ENCODE peak calls at places on chromosomes 6 and 20, in seven cellular contexts. W is K562, C is sigmoid colon, J is HCT116, X is transverse colon, Y is prostate gland, T is stomach. D is an unnamed sample.

GRCh38 chr6:52391599-52391998 is 28.5 kb upstream of the EFHC1 start:
- DNase-seq in W (no peak), C (no peak), J (no peak), X (no peak), Y (no peak), T (no peak), D (no peak)

GRCh38 chr20:33896509-33896908 is 85.4 kb downstream of the CHMP4B start:
- DNase-seq in W (no peak), C (no peak), J (no peak), X (no peak), Y (no peak), T (no peak), D (no peak)

GRCh38 chr6:52233975-52234823 is 10.1 kb downstream of the IL17F start:
- DNase-seq in W (peak), C (no peak), J (peak), X (peak), Y (peak), T (peak), D (no peak)

GRCh38 chr6:35164868-35165267 is 23.7 kb upstream of the TCP11 start:
- DNase-seq in W (no peak), C (no peak), J (no peak), X (no peak), Y (no peak), T (no peak), D (no peak)

GRCh38 chr6:80725156-80725930 is 618.9 kb downstream of the BCKDHB start:
- DNase-seq in W (no peak), C (no peak), J (no peak), X (no peak), Y (no peak), T (no peak), D (no peak)

GRCh38 chr6:89602713-89603112 is 35.8 kb downstream of the LYRM2 start:
- DNase-seq in W (no peak), C (no peak), J (no peak), X (no peak), Y (no peak), T (no peak), D (no peak)

GRCh38 chr6:17303444-17303843 is 22.3 kb downstream of the RBM24 start:
- DNase-seq in W (no peak), C (no peak), J (no peak), X (no peak), Y (no peak), T (no peak), D (no peak)

GRCh38 chr6:87722831-87723726 is 21.0 kb upstream of the AKIRIN2 start:
- DNase-seq in W (peak), C (no peak), J (peak), X (peak), Y (peak), T (peak), D (no peak)

GRCh38 chr20:12063106-12063505 is 145.4 kb downstream of the BTBD3 start:
- DNase-seq in W (no peak), C (no peak), J (no peak), X (no peak), Y (no peak), T (no peak), D (no peak)

GRCh38 chr20:63750807-63751470 is 11.4 kb downstream of the SLC2A4RG start:
- DNase-seq in W (no peak), C (no peak), J (no peak), X (no peak), Y (no peak), T (no peak), D (no peak)

GRCh38 chr6:156410649-156411048 is 366.5 kb upstream of the ARID1B start:
- DNase-seq in W (no peak), C (no peak), J (no peak), X (no peak), Y (no peak), T (no peak), D (no peak)

GRCh38 chr6:70277480-70277879 is 25.4 kb downstream of the COL9A1 start:
- DNase-seq in W (no peak), C (no peak), J (no peak), X (no peak), Y (no peak), T (no peak), D (no peak)

GRCh38 chr6:145752638-145753037 is 17.3 kb upstream of the EPM2A start:
- DNase-seq in W (no peak), C (no peak), J (no peak), X (no peak), Y (no peak), T (no peak), D (no peak)
- H3K27ac ChIP-seq in W (no peak), C (no peak), J (no peak), X (no peak), Y (no peak), T (no peak), D (no peak)

DNA sequence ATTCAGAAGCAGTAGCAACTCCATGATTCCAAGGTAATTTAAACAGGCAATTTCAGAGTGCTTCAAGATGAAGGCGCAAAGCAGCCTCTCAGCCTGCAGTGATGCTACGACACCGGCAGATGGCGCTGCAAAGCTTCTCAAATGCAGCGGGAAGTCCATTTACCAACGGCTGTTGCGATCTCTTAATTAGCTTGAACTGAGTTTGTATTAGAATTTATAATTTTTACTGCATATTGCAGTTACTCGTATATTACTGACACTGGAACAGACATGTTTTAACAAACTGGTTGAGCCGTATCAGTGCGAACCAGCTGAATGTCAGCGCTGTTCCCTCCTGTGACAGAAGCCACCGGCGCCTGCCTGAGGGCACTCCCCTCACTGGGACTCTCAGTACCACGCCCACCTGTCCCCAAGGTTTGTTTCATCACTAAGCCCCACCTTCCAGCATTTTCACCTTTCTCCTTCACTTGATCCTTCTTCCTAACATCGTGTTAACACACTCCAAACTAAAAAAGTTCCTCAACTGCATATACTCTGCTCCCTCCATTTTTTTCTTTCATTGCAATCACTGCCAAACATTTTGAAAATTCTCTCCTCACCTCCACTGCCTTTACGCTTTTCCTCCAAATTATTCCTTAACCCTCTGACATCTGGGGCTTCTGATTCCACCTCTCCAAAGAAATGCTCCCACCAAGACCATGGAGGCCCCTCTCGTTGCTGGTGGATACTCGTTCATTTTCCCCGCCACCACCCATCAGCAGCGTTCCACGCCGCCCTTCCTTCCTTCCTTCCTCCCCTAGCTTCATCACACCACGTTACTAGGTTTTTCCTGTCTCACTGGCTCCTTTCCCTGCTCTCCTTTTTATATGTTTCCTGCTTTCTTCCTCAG is 14.5 kb downstream of the GNL1 start:
- DNase-seq in W (peak), C (peak), J (peak), X (peak), Y (peak), T (peak), D (peak)
- TF ChIP-seq POLR2AphosphoS5 in W (no peak), C (peak), J (no peak), X (no peak), Y (peak), T (peak), D (peak)

GRCh38 chr20:5120189-5120484 is 379 bp upstream of the PCNA start:
- DNase-seq in W (no peak), C (no peak), J (no peak), X (no peak), Y (no peak), T (no peak), D (no peak)
- TF ChIP-seq POLR2A in W (no peak), C (no peak), J (no peak), X (no peak), Y (peak), T (no peak), D (no peak)

GRCh38 chr6:125066964-125067363 is 86.6 kb upstream of the TPD52L1 start:
- DNase-seq in W (no peak), C (no peak), J (peak), X (no peak), Y (no peak), T (no peak), D (no peak)
- H3K27ac ChIP-seq in W (no peak), C (no peak), J (no peak), X (no peak), Y (no peak), T (no peak), D (no peak)

GRCh38 chr6:5121479-5121878 is 36.3 kb downstream of the PPP1R3G start:
- DNase-seq in W (no peak), C (no peak), J (no peak), X (no peak), Y (no peak), T (no peak), D (no peak)
- TF ChIP-seq POLR2AphosphoS5 in W (no peak), C (no peak), J (no peak), X (no peak), Y (no peak), T (no peak), D (no peak)

DNA sequence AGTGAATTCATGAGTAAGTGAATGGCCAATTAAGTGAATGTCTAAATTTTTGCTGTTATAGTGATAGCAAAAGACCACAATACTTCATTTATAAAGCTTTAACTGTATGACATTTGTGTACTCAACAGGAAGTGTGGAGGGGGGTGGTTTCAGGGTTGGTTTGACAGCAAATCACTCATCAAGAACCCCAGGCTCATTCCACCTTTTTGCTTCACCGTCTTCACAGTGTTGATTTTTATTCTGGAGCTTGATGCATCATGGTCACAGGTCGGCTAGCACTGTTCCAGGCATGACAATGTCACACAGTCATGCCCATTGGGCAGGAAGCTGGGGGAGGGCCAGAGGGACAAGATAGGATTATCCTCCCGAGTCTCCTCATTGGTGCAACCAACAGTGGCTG is 75.0 kb downstream of the MDGA1 start:
- DNase-seq in W (peak), C (peak), J (no peak), X (no peak), Y (no peak), T (no peak), D (no peak)
- TF ChIP-seq POLR2A in W (no peak), C (no peak), J (no peak), X (no peak), Y (no peak), T (no peak), D (no peak)

GRCh38 chr20:37919389-37920040 is 16.6 kb downstream of the VSTM2L start:
- DNase-seq in W (no peak), C (no peak), J (no peak), X (no peak), Y (no peak), T (no peak), D (no peak)
- H3K27ac ChIP-seq in W (no peak), C (no peak), J (no peak), X (no peak), Y (no peak), T (no peak), D (no peak)

D was measured in esophagus muscularis mucosa.